ENCODE peak calls at places on chromosomes 2 and 18, in five cellular contexts. P, J, F, C and B are unnamed samples.

GRCh38 chr2:63378589-63378988 is 209.7 kb downstream of the WDPCP start:
- DNase-seq in P (no peak), J (no peak), F (no peak), C (peak; percentile 23), B (no peak)

GRCh38 chr2:215579809-215580208 is 143.9 kb upstream of the FN1 start:
- DNase-seq in P (peak; percentile 90), J (no peak), F (no peak), C (peak; percentile 61), B (no peak)

GRCh38 chr2:176692518-176692917 is 423.3 kb downstream of the MTX2 start:
- DNase-seq in P (no peak), J (no peak), F (no peak), C (no peak), B (no peak)

GRCh38 chr2:217186565-217187218 is 326.8 kb upstream of the TNP1 start:
- DNase-seq in P (no peak), J (no peak), F (no peak), C (no peak), B (no peak)

GRCh38 chr18:22521026-22521707 is 103.5 kb upstream of the CTAGE1 start:
- DNase-seq in P (no peak), J (no peak), F (no peak), C (no peak), B (no peak)

GRCh38 chr2:175525975-175526374 is 344.5 kb upstream of the ATP5MC3 start:
- DNase-seq in P (no peak), J (no peak), F (no peak), C (no peak), B (no peak)

GRCh38 chr2:238790126-238790820 is 57.6 kb upstream of the TWIST2 start:
- DNase-seq in P (no peak), J (no peak), F (no peak), C (no peak), B (no peak)

GRCh38 chr2:117933884-117934354 is 80.0 kb downstream of the CCDC93 start:
- DNase-seq in P (no peak), J (no peak), F (no peak), C (peak; percentile 66), B (no peak)

GRCh38 chr18:79782566-79783308 is 15.0 kb upstream of the KCNG2 start:
- DNase-seq in P (no peak), J (no peak), F (no peak), C (no peak), B (no peak)

GRCh38 chr2:207141381-207141780 is 24.4 kb downstream of the KLF7 start:
- DNase-seq in P (no peak), J (no peak), F (no peak), C (no peak), B (no peak)

GRCh38 chr2:207137922-207138321 is 27.8 kb downstream of the KLF7 start:
- DNase-seq in P (no peak), J (no peak), F (no peak), C (no peak), B (no peak)

GRCh38 chr2:207139551-207139950 is 26.2 kb downstream of the KLF7 start:
- DNase-seq in P (no peak), J (no peak), F (no peak), C (no peak), B (no peak)

GRCh38 chr2:207136872-207137271 is 28.9 kb downstream of the KLF7 start:
- DNase-seq in P (no peak), J (no peak), F (no peak), C (no peak), B (no peak)

GRCh38 chr2:207138573-207139297 is 27.0 kb downstream of the KLF7 start:
- DNase-seq in P (no peak), J (no peak), F (no peak), C (no peak), B (no peak)
- H2BK15ac ChIP-seq in P (no peak overlapping the region), J (no peak overlapping the region), F (no peak overlapping the region), C (no peak overlapping the region), B (no peak overlapping the region)

DNA sequence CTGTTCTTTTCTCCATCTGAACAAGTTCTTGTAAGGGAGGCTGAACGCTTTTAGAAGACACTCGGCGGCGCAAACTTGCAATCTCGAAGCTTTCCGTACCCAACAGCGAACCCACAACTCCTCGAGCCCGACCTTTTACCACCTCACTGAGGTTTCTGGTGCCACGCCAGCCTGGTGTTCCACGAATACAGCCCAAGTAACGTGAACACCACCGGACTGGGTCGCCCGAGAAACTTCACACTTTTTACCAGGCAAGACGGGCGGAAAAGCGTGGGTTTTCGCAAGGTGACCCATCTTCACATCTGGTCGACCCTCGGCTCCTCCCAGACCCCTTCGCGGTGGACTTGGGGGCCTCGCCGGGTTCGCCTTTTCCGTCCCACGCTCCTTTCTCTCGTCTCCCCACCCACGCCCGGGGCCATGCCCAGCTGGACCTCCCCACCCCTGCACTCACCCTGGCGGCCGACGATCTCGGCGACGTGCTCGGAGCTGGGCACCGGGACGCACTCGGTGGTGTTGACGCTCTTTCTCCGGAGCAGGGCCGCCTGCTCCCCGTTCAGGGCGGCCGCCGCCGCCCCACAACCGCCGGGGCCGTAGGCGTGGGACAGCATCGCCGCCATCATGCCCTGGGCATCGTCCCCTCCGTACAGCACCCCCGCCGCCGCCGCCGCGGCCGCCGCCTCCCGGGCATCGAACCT is 1.2 kb downstream of the MEX3C start:
- DNase-seq in P (peak; percentile 15), J (no peak), F (peak; percentile 5), C (peak; percentile 34), B (no peak)
- H3K14ac ChIP-seq in P (peak overlapping the region; percentile 76), J (peak overlapping the region; percentile 28), F (peak overlapping the region; percentile 95), C (peak overlapping the region; percentile 99), B (peak overlapping the region; percentile 97)

DNA sequence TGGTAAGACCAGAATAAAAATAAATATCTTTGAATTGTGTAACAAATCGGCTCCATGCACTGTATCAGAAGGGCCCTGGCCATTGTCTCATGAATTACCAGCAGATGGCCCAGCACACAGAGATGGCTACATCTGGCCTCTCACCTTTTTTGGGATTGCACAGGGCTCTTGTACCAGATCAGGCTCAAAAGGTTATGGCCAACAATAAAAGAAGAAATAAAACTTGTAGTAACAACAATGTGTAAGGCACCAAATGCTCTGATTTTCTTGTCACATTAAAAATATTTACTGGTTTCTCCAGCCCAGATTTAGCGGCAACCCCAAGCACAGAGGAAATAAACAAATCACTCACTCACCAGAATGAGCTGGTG is 59.1 kb upstream of the CREB1 start:
- DNase-seq in P (no peak), J (no peak), F (no peak), C (no peak), B (no peak)
- H2BK15ac ChIP-seq in P (peak overlapping the region; percentile 75), J (no peak overlapping the region), F (no peak overlapping the region), C (no peak overlapping the region), B (no peak overlapping the region)

GRCh38 chr2:144509001-144509545 is 10.8 kb downstream of the ZEB2 start:
- DNase-seq in P (no peak), J (no peak), F (no peak), C (no peak), B (no peak)

GRCh38 chr2:144511945-144512344 is 8.0 kb downstream of the ZEB2 start:
- DNase-seq in P (no peak), J (no peak), F (no peak), C (no peak), B (no peak)

GRCh38 chr2:144509548-144510205 is 10.2 kb downstream of the ZEB2 start:
- DNase-seq in P (no peak), J (no peak), F (no peak), C (peak; percentile 70), B (no peak)

GRCh38 chr2:144511222-144511855 is 8.6 kb downstream of the ZEB2 start:
- DNase-seq in P (no peak), J (no peak), F (no peak), C (no peak), B (no peak)

DNA sequence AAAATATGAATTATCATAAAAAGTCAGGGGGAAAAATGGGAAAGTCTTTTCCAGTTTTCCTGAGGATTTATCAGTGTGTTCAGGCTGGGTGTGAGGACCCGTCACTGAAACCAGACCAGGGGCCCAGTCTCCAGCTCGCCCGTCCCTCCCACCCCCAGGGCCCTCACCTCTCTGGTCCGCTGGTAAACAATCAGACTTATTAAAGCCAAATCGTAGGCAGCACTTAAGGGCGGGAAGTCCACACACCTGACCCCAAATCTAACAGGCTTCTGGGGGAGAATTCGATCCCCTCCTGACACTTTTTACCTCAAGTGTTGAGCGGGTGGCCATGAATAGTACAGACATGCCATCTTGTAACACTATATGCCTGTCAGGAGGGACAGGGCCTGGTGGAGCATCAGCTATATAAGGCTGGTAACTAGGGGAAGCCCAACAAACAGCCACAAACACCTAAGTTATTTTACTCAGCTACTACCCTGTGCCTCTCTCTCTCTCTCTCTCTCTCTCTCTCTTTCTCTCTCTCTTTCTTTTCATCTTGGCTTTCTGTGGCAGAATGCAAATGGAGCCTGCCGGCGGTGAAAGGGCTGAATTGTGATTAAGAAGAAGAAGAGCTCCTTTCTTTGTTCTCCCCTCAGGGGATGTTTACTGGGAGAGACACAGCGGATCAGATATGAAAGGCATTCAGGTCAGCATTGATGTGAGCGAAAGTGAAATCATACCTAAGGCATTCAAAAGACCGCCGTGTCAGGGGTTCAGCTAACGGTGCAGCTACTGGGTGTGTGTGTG is 9.5 kb downstream of the ZEB2 start:
- DNase-seq in P (peak; percentile 89), J (no peak), F (no peak), C (peak; percentile 83), B (peak; percentile 78)
- H3K14ac ChIP-seq in P (peak overlapping the region; percentile 3), J (no peak overlapping the region), F (no peak overlapping the region), C (no peak overlapping the region), B (peak overlapping the region; percentile 53)

GRCh38 chr2:30149513-30149912 is 2.7 kb downstream of the YPEL5 start:
- DNase-seq in P (no peak), J (peak; percentile 53), F (no peak), C (peak; percentile 58), B (peak; percentile 62)
- H2BK15ac ChIP-seq in P (no peak overlapping the region), J (no peak overlapping the region), F (no peak overlapping the region), C (no peak overlapping the region), B (no peak overlapping the region)